ENCODE peak calls at places on chromosomes 5 and 9, in four cellular contexts. Y is A549, D is H1, F is HepG2. P is an unnamed sample.

GRCh38 chr9:121120386-121120785 is 45.6 kb downstream of the CNTRL start:
- DNase-seq in F (no peak), D (no peak), Y (no peak), P (no peak)

GRCh38 chr5:172527559-172527958 is 73.2 kb upstream of the SH3PXD2B start:
- DNase-seq in D (no peak), F (no peak), Y (no peak), P (no peak)

GRCh38 chr9:124110307-124110915 is 98.8 kb downstream of the LHX2 start:
- DNase-seq in Y (peak; percentile 51), D (no peak), F (peak; percentile 33), P (peak; percentile 69)

GRCh38 chr5:41747291-41747690 is 122.9 kb downstream of the OXCT1 start:
- DNase-seq in D (no peak), Y (no peak), F (no peak), P (peak; percentile 31)

GRCh38 chr9:77731930-77732329 is 83.8 kb upstream of the GNA14 start:
- DNase-seq in F (no peak), D (no peak), Y (no peak), P (no peak)

GRCh38 chr5:116045821-116046220 is 13.5 kb downstream of the ARL14EPL start:
- DNase-seq in D (no peak), Y (no peak), F (no peak), P (no peak)

GRCh38 chr5:134524219-134524825 is 1.1 kb upstream of the JADE2 start:
- DNase-seq in F (no peak), D (peak; percentile 84), Y (peak; percentile 88), P (peak; percentile 81)

GRCh38 chr9:35303567-35303966 is 141.8 kb downstream of the UNC13B start:
- DNase-seq in D (no peak), F (no peak), Y (no peak), P (no peak)

GRCh38 chr9:135681161-135681560 is 18.1 kb downstream of the LCN9 start:
- DNase-seq in Y (no peak), F (no peak), D (no peak), P (no peak)

GRCh38 chr9:112866662-112867274 is 23.9 kb downstream of the SLC46A2 start:
- DNase-seq in Y (peak; percentile 69), F (no peak), D (no peak), P (peak; percentile 33)

GRCh38 chr9:112869917-112870316 is 20.8 kb downstream of the SLC46A2 start:
- DNase-seq in F (peak; percentile 87), D (no peak), Y (no peak), P (no peak)

GRCh38 chr9:112868956-112869594 is 21.6 kb downstream of the SLC46A2 start:
- DNase-seq in D (no peak), Y (no peak), F (no peak), P (no peak)

GRCh38 chr9:112867275-112867991 is 23.2 kb downstream of the SLC46A2 start:
- DNase-seq in Y (peak; percentile 80), F (peak; percentile 45), D (no peak), P (peak; percentile 85)

GRCh38 chr9:112868461-112868860 is 22.2 kb downstream of the SLC46A2 start:
- DNase-seq in Y (no peak), F (no peak), D (no peak), P (no peak)
- TF ChIP-seq MAFK in Y (no peak), F (no peak), D (no peak), P (no peak)

GRCh38 chr9:127537014-127537413 is 75.1 kb upstream of the STXBP1 start:
- DNase-seq in F (no peak), Y (no peak), D (no peak), P (no peak)
- TF ChIP-seq JUN in F (no peak), Y (no peak), D (no peak), P (no peak)

GRCh38 chr9:132019702-132020101 is 60.0 kb downstream of the MED27 start:
- DNase-seq in Y (no peak), D (no peak), F (no peak), P (no peak)

GRCh38 chr9:132020272-132020671 is 59.4 kb downstream of the MED27 start:
- DNase-seq in F (no peak), Y (no peak), D (no peak), P (no peak)

GRCh38 chr9:132020845-132021510 is 58.7 kb downstream of the MED27 start:
- DNase-seq in Y (no peak), F (no peak), D (no peak), P (no peak)

GRCh38 chr9:132015866-132016265 is 63.8 kb downstream of the MED27 start:
- DNase-seq in Y (no peak), F (no peak), D (no peak), P (no peak)

GRCh38 chr9:132018957-132019405 is 60.7 kb downstream of the MED27 start:
- DNase-seq in Y (no peak), D (no peak), F (no peak), P (no peak)
- TF ChIP-seq MAFK in Y (no peak), D (no peak), F (no peak), P (no peak)

GRCh38 chr5:122656107-122656506 is 118.8 kb upstream of the SNX2 start:
- DNase-seq in Y (no peak), D (no peak), F (no peak), P (no peak)

GRCh38 chr5:122665087-122665486 is 109.8 kb upstream of the SNX2 start:
- DNase-seq in F (no peak), D (no peak), Y (no peak), P (no peak)

GRCh38 chr5:122656577-122656976 is 118.3 kb upstream of the SNX2 start:
- DNase-seq in F (no peak), Y (no peak), D (no peak), P (no peak)

DNA sequence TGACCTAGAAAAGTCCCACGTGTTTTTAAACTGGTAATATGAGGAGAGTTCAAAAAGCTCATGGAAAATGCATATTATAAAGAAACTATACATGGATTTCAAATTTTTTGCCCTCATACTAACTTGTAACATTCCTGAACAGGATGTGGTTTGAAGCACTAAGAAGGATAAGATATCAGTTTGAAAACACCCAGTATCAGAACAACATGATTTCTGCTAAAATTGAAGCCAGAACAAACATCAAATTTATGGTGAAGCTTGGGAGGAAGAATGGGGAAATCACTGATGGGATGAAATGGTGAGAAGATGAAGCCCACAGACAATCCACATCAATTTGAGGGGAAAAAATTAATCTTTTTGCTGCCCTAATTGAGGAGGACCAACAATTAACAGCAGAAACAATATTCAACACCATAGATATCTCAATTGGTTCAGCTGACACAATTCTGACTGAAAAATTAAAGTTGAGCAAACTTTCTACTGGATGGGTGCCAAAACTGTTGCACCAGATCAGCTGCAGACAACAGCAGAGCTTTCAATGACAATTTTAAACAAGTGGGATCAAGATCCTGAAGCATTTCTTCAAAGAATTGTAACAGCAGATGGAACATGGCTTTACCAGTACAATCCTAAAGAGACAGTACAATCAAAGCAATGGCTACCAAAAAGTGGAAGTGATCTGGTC is 113.2 kb upstream of the SNX2 start:
- DNase-seq in Y (no peak), D (no peak), F (no peak), P (no peak)
- TF ChIP-seq JUN in Y (no peak), D (no peak), F (no peak), P (no peak)

DNA sequence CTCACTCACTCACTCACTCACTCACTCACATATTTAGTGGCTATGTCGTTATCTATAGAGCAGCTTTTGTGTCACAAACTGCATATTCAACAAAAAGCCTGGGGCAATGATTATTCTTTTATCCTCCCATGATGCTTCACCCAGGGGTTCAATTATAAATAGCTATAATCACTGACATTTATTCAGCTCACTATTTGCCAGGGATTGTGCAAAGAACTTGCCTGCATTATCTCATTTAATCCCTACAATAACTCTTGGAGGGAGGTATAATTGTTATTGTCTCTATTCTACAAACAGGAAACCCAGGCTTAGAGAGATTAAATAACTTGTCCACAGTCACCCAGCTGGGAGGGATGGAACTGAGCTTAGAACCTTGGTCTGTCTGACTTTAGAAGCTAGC is 298.0 kb upstream of the MSX2 start:
- DNase-seq in D (no peak), F (no peak), Y (no peak), P (no peak)
- TF ChIP-seq MAFK in D (no peak), F (no peak), Y (no peak), P (no peak)

P was measured in K562.